ENCODE peak calls at places on chromosomes 6 and 20, in six cellular contexts. N, Q, P, F, E and Y are unnamed samples.

GRCh38 chr20:3797226-3797545 is 1.1 kb downstream of the CDC25B start:
- DNase-seq in N (no peak), Q (no peak), P (peak; percentile 50), F (no peak), E (peak; percentile 58), Y (no peak)

GRCh38 chr6:135115411-135116293 is 61.0 kb upstream of the HBS1L start:
- DNase-seq in N (no peak), Q (no peak), P (no peak), F (no peak), E (no peak), Y (no peak)

GRCh38 chr6:75291331-75291730 is 6.7 kb upstream of the TMEM30A start:
- DNase-seq in N (no peak), Q (no peak), P (no peak), F (no peak), E (no peak), Y (no peak)

GRCh38 chr6:25181923-25182322 is 97.3 kb upstream of the CARMIL1 start:
- DNase-seq in N (no peak), Q (no peak), P (no peak), F (no peak), E (no peak), Y (no peak)

GRCh38 chr6:84772428-84773132 is 8.2 kb upstream of the TBX18 start:
- DNase-seq in N (no peak), Q (no peak), P (peak; percentile 49), F (no peak), E (no peak), Y (no peak)

GRCh38 chr20:4130404-4131189 is 115.2 kb upstream of the RNF24 start:
- DNase-seq in N (no peak), Q (no peak), P (no peak), F (no peak), E (no peak), Y (no peak)

GRCh38 chr20:62646851-62647520 is 4.7 kb downstream of the SLCO4A1 start:
- DNase-seq in N (no peak), Q (no peak), P (no peak), F (no peak), E (no peak), Y (no peak)

GRCh38 chr6:167647333-167647732 is 179.4 kb upstream of the AFDN start:
- DNase-seq in N (no peak), Q (no peak), P (no peak), F (no peak), E (no peak), Y (no peak)

GRCh38 chr6:1182722-1183521 is 129.0 kb upstream of the FOXQ1 start:
- DNase-seq in N (no peak), Q (no peak), P (no peak), F (no peak), E (no peak), Y (no peak)

GRCh38 chr6:25579484-25579883 is 72.5 kb upstream of the SCGN start:
- DNase-seq in N (no peak), Q (no peak), P (no peak), F (no peak), E (no peak), Y (no peak)

GRCh38 chr6:35810831-35811698 is 5.9 kb downstream of the LHFPL5 start:
- DNase-seq in N (no peak), Q (no peak), P (no peak), F (peak; percentile 7), E (no peak), Y (peak; percentile 52)

GRCh38 chr20:48983423-48984400 is 62.2 kb downstream of the ARFGEF2 start:
- DNase-seq in N (peak; percentile 77), Q (no peak), P (no peak), F (no peak), E (no peak), Y (peak; percentile 54)

GRCh38 chr6:113539202-113539601 is 317.9 kb upstream of the MARCKS start:
- DNase-seq in N (no peak), Q (no peak), P (no peak), F (no peak), E (no peak), Y (no peak)

GRCh38 chr20:10352934-10353866 is 80.8 kb downstream of the MKKS start:
- DNase-seq in N (no peak), Q (no peak), P (no peak), F (no peak), E (no peak), Y (no peak)

GRCh38 chr20:63015147-63015664 is 8.4 kb upstream of the BHLHE23 start:
- DNase-seq in N (no peak), Q (no peak), P (peak; percentile 54), F (no peak), E (no peak), Y (no peak)

GRCh38 chr6:100088009-100088408 is 94.0 kb upstream of the MCHR2 start:
- DNase-seq in N (no peak), Q (no peak), P (no peak), F (no peak), E (no peak), Y (no peak)

GRCh38 chr20:47133809-47134456 is 222.6 kb downstream of the ZMYND8 start:
- DNase-seq in N (no peak), Q (no peak), P (no peak), F (no peak), E (no peak), Y (peak; percentile 48)

GRCh38 chr20:11076434-11076833 is 402.6 kb upstream of the JAG1 start:
- DNase-seq in N (no peak), Q (no peak), P (no peak), F (no peak), E (no peak), Y (no peak)

GRCh38 chr20:1718604-1719384 is 61.2 kb upstream of the SIRPG start:
- DNase-seq in N (no peak), Q (no peak), P (no peak), F (no peak), E (peak; percentile 71), Y (no peak)

GRCh38 chr6:170291271-170292110 is 613 bp upstream of the DLL1 start:
- DNase-seq in N (no peak), Q (peak; percentile 72), P (peak; percentile 94), F (peak; percentile 64), E (peak; percentile 89), Y (peak; percentile 63)

GRCh38 chr6:154086510-154086909 is 47.5 kb downstream of the OPRM1 start:
- DNase-seq in N (no peak), Q (no peak), P (no peak), F (no peak), E (no peak), Y (no peak)

GRCh38 chr6:57242505-57242904 is 20.4 kb upstream of the RAB23 start:
- DNase-seq in N (no peak), Q (no peak), P (no peak), F (no peak), E (no peak), Y (peak; percentile 60)

GRCh38 chr20:330233-331149 is 5.1 kb downstream of the SOX12 start:
- DNase-seq in N (no peak), Q (peak; percentile 82), P (no peak), F (peak; percentile 66), E (no peak), Y (peak; percentile 83)

GRCh38 chr6:74735304-74735703 is 470.5 kb downstream of the COL12A1 start:
- DNase-seq in N (no peak), Q (no peak), P (no peak), F (no peak), E (peak; percentile 59), Y (no peak)

GRCh38 chr20:24118096-24118780 is 129.7 kb upstream of the GGTLC1 start:
- DNase-seq in N (no peak), Q (no peak), P (no peak), F (no peak), E (no peak), Y (no peak)

GRCh38 chr6:39367661-39368060 is 45.2 kb upstream of the KCNK16 start:
- DNase-seq in N (no peak), Q (no peak), P (no peak), F (no peak), E (no peak), Y (no peak)

GRCh38 chr6:22737331-22737730 is 168.0 kb downstream of the HDGFL1 start:
- DNase-seq in N (peak; percentile 3), Q (peak; percentile 78), P (no peak), F (peak; percentile 73), E (no peak), Y (peak; percentile 50)

GRCh38 chr6:122381494-122382083 is 17.9 kb upstream of the HSF2 start:
- DNase-seq in N (peak; percentile 43), Q (peak; percentile 80), P (no peak), F (peak; percentile 71), E (no peak), Y (peak; percentile 84)

GRCh38 chr6:166957087-166957804 is 896 bp upstream of the RNASET2 start:
- DNase-seq in N (peak; percentile 32), Q (no peak), P (peak; percentile 90), F (peak; percentile 46), E (peak; percentile 74), Y (peak; percentile 70)

GRCh38 chr6:106658469-106658868 is 29.1 kb downstream of the QRSL1 start:
- DNase-seq in N (no peak), Q (no peak), P (no peak), F (no peak), E (no peak), Y (no peak)

GRCh38 chr20:44643154-44643519 is 8.4 kb downstream of the ADA start:
- DNase-seq in N (no peak), Q (no peak), P (no peak), F (no peak), E (no peak), Y (no peak)

GRCh38 chr20:19056909-19057308 is 155.5 kb upstream of the SLC24A3 start:
- DNase-seq in N (no peak), Q (no peak), P (no peak), F (peak; percentile 40), E (no peak), Y (no peak)
- TF ChIP-seq CTCF in N (no peak), Q (no peak), P (no peak), F (no peak), E (no peak), Y (peak; percentile 4)

DNA sequence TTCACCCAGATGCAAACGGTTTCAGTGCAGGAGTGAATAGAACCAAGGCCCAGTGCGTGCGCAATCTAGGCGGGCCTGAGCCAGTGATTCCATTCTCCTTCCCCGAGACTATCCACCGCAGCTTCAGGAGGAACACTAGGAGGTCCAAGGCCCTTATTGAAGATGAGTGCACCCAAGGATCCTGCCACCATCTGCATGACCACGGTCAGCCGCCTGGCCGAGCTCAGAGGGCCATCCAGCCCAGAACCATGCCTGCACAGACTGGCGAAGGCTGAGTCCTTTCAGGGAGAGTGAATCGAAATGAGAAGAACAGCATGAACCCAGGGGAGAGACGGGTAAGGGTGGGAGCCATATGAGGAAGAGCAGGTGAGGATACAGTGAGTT is 26.3 kb downstream of the SERPINB6 start:
- DNase-seq in N (no peak), Q (no peak), P (no peak), F (peak; percentile 8), E (no peak), Y (no peak)
- H3K4me1 ChIP-seq in N (no peaks in the 10 kb centered on the region), Q (peaks cover 39% of the 10 kb centered on the region), P (peaks cover 2% of the 10 kb centered on the region), F (peaks cover 6% of the 10 kb centered on the region), E (no peaks in the 10 kb centered on the region), Y (no peaks in the 10 kb centered on the region)

GRCh38 chr6:43171284-43172126 is 436 bp downstream of the SRF start:
- DNase-seq in N (peak; percentile 33), Q (peak; percentile 56), P (peak; percentile 85), F (no peak), E (no peak), Y (peak; percentile 57)
- TF ChIP-seq CTCF in N (peak; percentile 52), Q (peak; percentile 36), P (peak; percentile 63), F (peak; percentile 76), E (peak; percentile 84), Y (peak; percentile 60)

DNA sequence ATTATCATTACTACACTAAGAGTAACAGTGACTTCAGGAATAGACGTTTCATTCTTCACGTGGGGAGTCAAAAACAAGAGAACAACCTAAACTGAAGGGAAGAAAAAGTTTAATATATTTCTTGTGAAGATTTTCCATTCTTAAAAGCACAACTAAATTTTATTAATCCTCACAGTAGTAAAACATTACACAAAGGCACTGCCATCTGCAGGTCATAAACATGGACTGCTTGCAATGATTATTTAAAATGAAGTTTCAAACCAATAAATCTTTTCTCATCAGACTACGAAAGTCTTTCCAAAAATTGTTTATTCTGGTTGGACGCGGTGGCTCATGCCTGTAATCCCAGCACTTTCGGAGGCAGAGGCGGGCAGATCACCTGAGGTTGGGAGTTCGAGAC is 2.6 kb downstream of the NCOA5 start:
- DNase-seq in N (no peak), Q (no peak), P (no peak), F (no peak), E (no peak), Y (no peak)
- H3K4me1 ChIP-seq in N (peaks cover 42% of the 10 kb centered on the region), Q (peaks cover 40% of the 10 kb centered on the region), P (peaks cover 25% of the 10 kb centered on the region), F (peaks cover 48% of the 10 kb centered on the region), E (peaks cover 73% of the 10 kb centered on the region), Y (peaks cover 43% of the 10 kb centered on the region)